ENCODE peak calls at places on chromosomes 6 and 20, in five cellular contexts. F, N, G, H and O are unnamed samples.

GRCh38 chr6:97658090-97658489 is 375.1 kb upstream of the MMS22L start:
- DNase-seq in F (no peak), N (no peak), G (no peak), H (no peak), O (no peak)

GRCh38 chr6:169868458-169868857 is 117.0 kb downstream of the ERMARD start:
- DNase-seq in F (no peak), N (no peak), G (peak; percentile 62), H (no peak), O (peak; percentile 57)

GRCh38 chr20:49345538-49345937 is 67.7 kb upstream of the ZNFX1 start:
- DNase-seq in F (no peak), N (no peak), G (peak; percentile 45), H (peak; percentile 32), O (no peak)

GRCh38 chr20:19757487-19757972 is 528 bp upstream of the RIN2 start:
- DNase-seq in F (peak; percentile 76), N (peak; percentile 69), G (peak; percentile 90), H (peak; percentile 70), O (peak; percentile 84)

GRCh38 chr6:6861346-6861745 is 246.4 kb upstream of the RREB1 start:
- DNase-seq in F (no peak), N (no peak), G (no peak), H (no peak), O (no peak)

GRCh38 chr6:70669133-70669532 is 1.4 kb downstream of the SMAP1 start:
- DNase-seq in F (no peak), N (no peak), G (no peak), H (peak; percentile 12), O (no peak)

GRCh38 chr6:140909620-140910019 is 1223.1 kb upstream of the GJE1 start:
- DNase-seq in F (no peak), N (no peak), G (no peak), H (peak; percentile 68), O (no peak)

GRCh38 chr6:52399511-52400315 is 20.4 kb upstream of the EFHC1 start:
- DNase-seq in F (peak; percentile 45), N (no peak), G (no peak), H (peak; percentile 70), O (no peak)

GRCh38 chr6:27728442-27728841 is 183.8 kb downstream of the OR2B2 start:
- DNase-seq in F (no peak), N (no peak), G (no peak), H (no peak), O (no peak)

GRCh38 chr20:64079273-64080012 is at the start of gene RGS19:
- DNase-seq in F (peak; percentile 82), N (peak; percentile 31), G (peak; percentile 80), H (peak; percentile 64), O (peak; percentile 82)

GRCh38 chr20:60650087-60650486 is 602.0 kb upstream of the CDH4 start:
- DNase-seq in F (no peak), N (no peak), G (no peak), H (no peak), O (no peak)

GRCh38 chr6:110564703-110565421 is 88.4 kb upstream of the SLC22A16 start:
- DNase-seq in F (no peak), N (no peak), G (no peak), H (no peak), O (no peak)

GRCh38 chr6:166167801-166168615 is at the start of gene TBXT:
- DNase-seq in F (no peak), N (no peak), G (no peak), H (no peak), O (no peak)

GRCh38 chr6:13038315-13039261 is 289.7 kb downstream of the TBC1D7 start:
- DNase-seq in F (no peak), N (no peak), G (peak; percentile 39), H (no peak), O (peak; percentile 36)

GRCh38 chr20:23622839-23623343 is 14.9 kb downstream of the CST3 start:
- DNase-seq in F (peak; percentile 57), N (peak; percentile 79), G (peak; percentile 89), H (peak; percentile 77), O (peak; percentile 56)

GRCh38 chr20:7744411-7744810 is 195.8 kb downstream of the HAO1 start:
- DNase-seq in F (no peak), N (no peak), G (no peak), H (peak; percentile 62), O (no peak)

GRCh38 chr20:32674362-32674789 is 635 bp upstream of the C20orf203 start:
- DNase-seq in F (peak; percentile 38), N (no peak), G (no peak), H (peak; percentile 50), O (peak; percentile 56)

GRCh38 chr6:125810435-125810834 is 19.7 kb downstream of the NCOA7 start:
- DNase-seq in F (no peak), N (no peak), G (no peak), H (no peak), O (no peak)

DNA sequence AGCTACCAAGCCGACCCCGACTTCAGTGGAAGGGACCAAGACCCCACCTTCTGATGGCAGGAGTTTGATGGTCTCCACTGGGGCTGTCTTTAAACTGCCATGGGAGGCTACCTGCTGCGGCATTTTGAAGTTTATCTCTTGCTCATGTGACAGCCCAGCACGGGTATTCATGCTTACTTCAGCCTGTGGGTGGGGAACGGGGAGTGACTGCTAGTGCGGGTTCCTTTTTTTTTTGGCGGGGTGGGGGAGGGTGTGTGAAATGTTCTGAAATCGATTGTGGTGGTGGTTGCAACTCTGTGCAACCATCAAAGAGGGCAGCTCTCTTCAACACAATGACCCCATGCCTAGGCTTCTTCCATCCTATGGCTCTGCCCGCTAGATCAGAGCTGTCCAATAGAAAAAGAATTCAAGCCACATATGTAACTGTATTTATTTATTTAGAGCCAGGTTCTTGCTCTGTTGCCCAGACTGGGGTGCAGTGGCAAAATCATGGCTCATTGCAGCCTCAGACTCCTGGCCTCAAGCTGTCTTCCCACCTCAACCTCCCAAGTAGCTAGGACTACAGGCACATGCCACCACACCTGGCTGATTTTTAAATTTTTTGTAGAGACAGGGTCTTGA is 53.7 kb downstream of the PPP1R16B start:
- DNase-seq in F (no peak), N (no peak), G (no peak), H (no peak), O (no peak)
- H3K4me1 ChIP-seq in F (no peaks in the 10 kb centered on the region), N (no peaks in the 10 kb centered on the region), G (no peaks in the 10 kb centered on the region), H (no peaks in the 10 kb centered on the region), O (no peaks in the 10 kb centered on the region)

GRCh38 chr6:107214655-107215054 is 99.3 kb upstream of the BEND3 start:
- DNase-seq in F (no peak), N (no peak), G (no peak), H (no peak), O (no peak)

GRCh38 chr6:107215334-107215733 is 100.0 kb upstream of the BEND3 start:
- DNase-seq in F (no peak), N (no peak), G (no peak), H (no peak), O (no peak)

GRCh38 chr6:107207251-107207890 is 92.1 kb upstream of the BEND3 start:
- DNase-seq in F (no peak), N (no peak), G (no peak), H (no peak), O (no peak)

GRCh38 chr6:107205062-107205461 is 89.7 kb upstream of the BEND3 start:
- DNase-seq in F (no peak), N (no peak), G (no peak), H (no peak), O (no peak)

GRCh38 chr6:107209406-107209939 is 94.2 kb upstream of the BEND3 start:
- DNase-seq in F (no peak), N (no peak), G (no peak), H (no peak), O (no peak)
- H3K4me1 ChIP-seq in F (peaks cover 5% of the 10 kb centered on the region), N (no peaks in the 10 kb centered on the region), G (no peaks in the 10 kb centered on the region), H (peaks cover 1% of the 10 kb centered on the region), O (no peaks in the 10 kb centered on the region)

GRCh38 chr6:14831070-14831469 is 414.8 kb upstream of the JARID2 start:
- DNase-seq in F (no peak), N (no peak), G (no peak), H (no peak), O (no peak)
- H3K4me1 ChIP-seq in F (no peaks in the 10 kb centered on the region), N (no peaks in the 10 kb centered on the region), G (no peaks in the 10 kb centered on the region), H (no peaks in the 10 kb centered on the region), O (no peaks in the 10 kb centered on the region)

GRCh38 chr20:51493346-51493791 is 49.1 kb downstream of the NFATC2 start:
- DNase-seq in F (no peak), N (no peak), G (no peak), H (no peak), O (no peak)
- H3K4me1 ChIP-seq in F (peaks cover 6% of the 10 kb centered on the region), N (no peaks in the 10 kb centered on the region), G (peaks cover 19% of the 10 kb centered on the region), H (peaks cover 14% of the 10 kb centered on the region), O (peaks cover 29% of the 10 kb centered on the region)

GRCh38 chr6:144347447-144347758 is 62.3 kb downstream of the UTRN start:
- DNase-seq in F (no peak), N (no peak), G (no peak), H (no peak), O (no peak)

GRCh38 chr6:144347933-144348332 is 62.8 kb downstream of the UTRN start:
- DNase-seq in F (no peak), N (no peak), G (no peak), H (no peak), O (no peak)

GRCh38 chr6:144344651-144345050 is 59.5 kb downstream of the UTRN start:
- DNase-seq in F (no peak), N (no peak), G (no peak), H (no peak), O (no peak)

GRCh38 chr6:144345451-144345850 is 60.3 kb downstream of the UTRN start:
- DNase-seq in F (no peak), N (no peak), G (no peak), H (no peak), O (no peak)

GRCh38 chr6:144346719-144347446 is 61.7 kb downstream of the UTRN start:
- DNase-seq in F (no peak), N (no peak), G (peak; percentile 40), H (peak; percentile 84), O (no peak)
- H3K4me1 ChIP-seq in F (peaks cover 45% of the 10 kb centered on the region), N (no peaks in the 10 kb centered on the region), G (peaks cover 35% of the 10 kb centered on the region), H (peaks cover 10% of the 10 kb centered on the region), O (peaks cover 99% of the 10 kb centered on the region)

GRCh38 chr6:105066836-105067235 is 109.9 kb downstream of the LIN28B start:
- DNase-seq in F (no peak), N (no peak), G (no peak), H (no peak), O (no peak)
- H3K4me1 ChIP-seq in F (no peaks in the 10 kb centered on the region), N (no peaks in the 10 kb centered on the region), G (no peaks in the 10 kb centered on the region), H (no peaks in the 10 kb centered on the region), O (no peaks in the 10 kb centered on the region)